ENCODE peak calls at places on chromosomes 5 and 9, in ten cellular contexts. H, T, J, D, C, L, S, B, M and X are unnamed samples.

GRCh38 chr5:179697108-179697507 is 1.7 kb upstream of the CANX start:
- DNase-seq in B (no peak), D (no peak), L (no peak), H (no peak), J (no peak), S (no peak), T (no peak), C (no peak), M (no peak), X (no peak)

GRCh38 chr9:17970285-17970684 is 391.4 kb downstream of the SH3GL2 start:
- DNase-seq in C (no peak), J (no peak), H (no peak), D (no peak), M (no peak), B (no peak), T (no peak), S (no peak), L (no peak), X (no peak)

GRCh38 chr5:12313602-12314001 is 409.4 kb upstream of the CTNND2 start:
- DNase-seq in S (no peak), H (no peak), B (no peak), C (no peak), J (no peak), T (no peak), L (no peak), M (no peak), D (no peak), X (no peak)

GRCh38 chr5:165881259-165881658 is 2375.8 kb downstream of the MAT2B start:
- DNase-seq in M (no peak), T (no peak), L (no peak), C (no peak), B (no peak), H (no peak), S (no peak), J (no peak), D (no peak), X (no peak)

GRCh38 chr5:67234671-67235176 is 38.1 kb upstream of the CD180 start:
- DNase-seq in L (no peak), J (peak), M (no peak), H (no peak), S (no peak), T (no peak), B (no peak), C (no peak), D (no peak), X (no peak)

GRCh38 chr9:76161103-76161502 is 233.1 kb downstream of the RFK start:
- DNase-seq in M (no peak), S (no peak), H (no peak), C (no peak), L (no peak), B (no peak), T (no peak), D (no peak), J (no peak), X (no peak)

GRCh38 chr9:80191108-80191507 is 619.3 kb downstream of the TLE4 start:
- DNase-seq in C (no peak), B (no peak), L (no peak), J (no peak), D (no peak), M (no peak), H (no peak), T (no peak), S (no peak), X (no peak)

GRCh38 chr5:107248065-107248695 is 422.6 kb downstream of the EFNA5 start:
- DNase-seq in T (peak), D (peak), M (peak), H (peak), L (peak), C (peak), B (no peak), J (peak), S (no peak), X (no peak)

GRCh38 chr9:24498632-24499031 is 47.1 kb downstream of the IZUMO3 start:
- DNase-seq in D (no peak), B (no peak), L (no peak), C (no peak), J (no peak), S (no peak), T (no peak), H (no peak), M (no peak), X (no peak)

GRCh38 chr5:147628054-147628895 is 118.4 kb upstream of the DPYSL3 start:
- DNase-seq in J (peak), M (no peak), S (no peak), H (peak), T (peak), L (peak), C (peak), D (peak), B (peak), X (no peak)

GRCh38 chr5:154197801-154198461 is 7.4 kb downstream of the GALNT10 start:
- DNase-seq in T (no peak), B (no peak), D (no peak), C (peak), M (no peak), J (peak), L (no peak), H (peak), S (no peak), X (peak)

GRCh38 chr9:36832232-36832795 is 201.8 kb downstream of the PAX5 start:
- DNase-seq in T (no peak), D (peak), L (no peak), H (no peak), S (no peak), J (no peak), B (no peak), C (peak), M (no peak), X (peak)

GRCh38 chr5:65867509-65868195 is 58.7 kb upstream of the ERBIN start:
- DNase-seq in J (no peak), D (no peak), C (no peak), H (no peak), B (no peak), L (no peak), M (no peak), T (no peak), S (peak), X (no peak)

GRCh38 chr5:138978085-138978484 is 103.0 kb upstream of the LRRTM2 start:
- DNase-seq in L (no peak), T (no peak), D (no peak), M (no peak), C (no peak), H (no peak), B (no peak), S (no peak), J (peak), X (no peak)

GRCh38 chr5:138408023-138408422 is 30.8 kb upstream of the REEP2 start:
- DNase-seq in S (no peak), H (peak), B (no peak), J (no peak), C (no peak), T (peak), D (no peak), M (no peak), L (no peak), X (no peak)

GRCh38 chr9:73451003-73451402 is 299.3 kb downstream of the ANXA1 start:
- DNase-seq in D (no peak), M (no peak), C (no peak), H (no peak), T (no peak), B (no peak), J (no peak), L (no peak), S (no peak), X (no peak)

GRCh38 chr5:10307206-10308148 is at the start of gene CMBL:
- DNase-seq in J (peak), D (peak), S (peak), T (peak), M (peak), L (peak), H (peak), C (peak), B (no peak), X (peak)

GRCh38 chr5:107542428-107542827 is 128.3 kb downstream of the EFNA5 start:
- DNase-seq in T (peak), S (peak), L (peak), C (no peak), H (no peak), J (peak), D (peak), B (no peak), M (peak), X (peak)

GRCh38 chr9:123825337-123825736 is 104.6 kb downstream of the DENND1A start:
- DNase-seq in L (peak), S (no peak), B (no peak), D (no peak), J (peak), C (no peak), M (no peak), H (no peak), T (no peak), X (no peak)

GRCh38 chr5:135391123-135391868 is 7.7 kb downstream of the MACROH2A1 start:
- DNase-seq in M (no peak), B (peak), L (no peak), J (peak), H (no peak), C (no peak), D (no peak), T (no peak), S (no peak), X (no peak)

GRCh38 chr5:57754616-57755015 is 272.0 kb upstream of the ACTBL2 start:
- DNase-seq in T (no peak), B (no peak), M (no peak), H (no peak), J (no peak), L (no peak), C (no peak), D (no peak), S (no peak), X (no peak)